ENCODE peak calls at places on chromosomes 2 and 18, in four cellular contexts. One of them, this sample, is unnamed.

GRCh38 chr2:218962859-218963492 is 3.5 kb downstream of the CDK5R2 start:
- DNase-seq in mesendoderm: peak; percentile 98
- DNase-seq in GM23248: peak; percentile 58
- DNase-seq in PC-9: no peak
- DNase-seq in this sample: peak; percentile 98

GRCh38 chr2:203662963-203663362 is 43.5 kb upstream of the CD28 start:
- DNase-seq in mesendoderm: no peak
- DNase-seq in GM23248: no peak
- DNase-seq in PC-9: no peak
- DNase-seq in this sample: no peak

GRCh38 chr18:13376841-13377351 is 158.3 kb downstream of the LDLRAD4 start:
- DNase-seq in mesendoderm: no peak
- DNase-seq in GM23248: no peak
- DNase-seq in PC-9: no peak
- DNase-seq in this sample: no peak

GRCh38 chr2:174312581-174313234 is 22.0 kb upstream of the SP9 start:
- DNase-seq in mesendoderm: peak; percentile 27
- DNase-seq in GM23248: no peak
- DNase-seq in PC-9: no peak
- DNase-seq in this sample: peak; percentile 16

GRCh38 chr2:63424329-63425078 is 163.8 kb downstream of the WDPCP start:
- DNase-seq in mesendoderm: peak; percentile 87
- DNase-seq in GM23248: peak; percentile 41
- DNase-seq in PC-9: peak; percentile 47
- DNase-seq in this sample: peak; percentile 34

GRCh38 chr2:43100883-43101662 is 125.3 kb downstream of the ZFP36L2 start:
- DNase-seq in mesendoderm: no peak
- DNase-seq in GM23248: peak; percentile 72
- DNase-seq in PC-9: no peak
- DNase-seq in this sample: peak; percentile 92

GRCh38 chr2:162840598-162841246 is 2.2 kb upstream of the KCNH7 start:
- DNase-seq in mesendoderm: peak; percentile 90
- DNase-seq in GM23248: peak; percentile 62
- DNase-seq in PC-9: no peak
- DNase-seq in this sample: peak; percentile 90

GRCh38 chr2:144159264-144159663 is 360.7 kb downstream of the ZEB2 start:
- DNase-seq in mesendoderm: no peak
- DNase-seq in GM23248: no peak
- DNase-seq in PC-9: no peak
- DNase-seq in this sample: no peak

GRCh38 chr2:74935883-74936483 is 22.5 kb upstream of the POLE4 start:
- DNase-seq in mesendoderm: no peak
- DNase-seq in GM23248: peak; percentile 15
- DNase-seq in PC-9: no peak
- DNase-seq in this sample: no peak

GRCh38 chr2:69204654-69205053 is 182.4 kb downstream of the GFPT1 start:
- DNase-seq in mesendoderm: no peak
- DNase-seq in GM23248: no peak
- DNase-seq in PC-9: no peak
- DNase-seq in this sample: no peak

GRCh38 chr2:144509548-144510205 is 10.2 kb downstream of the ZEB2 start:
- DNase-seq in mesendoderm: peak; percentile 55
- DNase-seq in GM23248: peak; percentile 50
- DNase-seq in PC-9: no peak
- DNase-seq in this sample: no peak

GRCh38 chr2:240567872-240568677 is at the start of gene RNPEPL1:
- DNase-seq in mesendoderm: no peak
- DNase-seq in GM23248: peak; percentile 71
- DNase-seq in PC-9: peak; percentile 53
- DNase-seq in this sample: peak; percentile 76

GRCh38 chr2:48600917-48601316 is 16.7 kb upstream of the GTF2A1L start:
- DNase-seq in mesendoderm: no peak
- DNase-seq in GM23248: peak; percentile 95
- DNase-seq in PC-9: no peak
- DNase-seq in this sample: no peak

GRCh38 chr2:158726906-158727592 is 68.1 kb upstream of the DAPL1 start:
- DNase-seq in mesendoderm: no peak
- DNase-seq in GM23248: no peak
- DNase-seq in PC-9: no peak
- DNase-seq in this sample: peak; percentile 30

GRCh38 chr2:215713393-215713792 is 277.5 kb upstream of the FN1 start:
- DNase-seq in mesendoderm: no peak
- DNase-seq in GM23248: peak; percentile 88
- DNase-seq in PC-9: no peak
- DNase-seq in this sample: no peak

GRCh38 chr2:179613701-179614100 is 247.7 kb downstream of the ZNF385B start:
- DNase-seq in mesendoderm: no peak
- DNase-seq in GM23248: peak; percentile 71
- DNase-seq in PC-9: no peak
- DNase-seq in this sample: no peak

GRCh38 chr2:231467016-231467545 is 2.8 kb upstream of the NCL start:
- DNase-seq in mesendoderm: no peak
- DNase-seq in GM23248: no peak
- DNase-seq in PC-9: no peak
- DNase-seq in this sample: no peak

GRCh38 chr2:236935656-236936445 is 149.8 kb upstream of the COPS8 start:
- DNase-seq in mesendoderm: no peak
- DNase-seq in GM23248: no peak
- DNase-seq in PC-9: no peak
- DNase-seq in this sample: no peak

GRCh38 chr18:8803063-8803795 is 97.9 kb downstream of the MTCL1 start:
- DNase-seq in mesendoderm: peak; percentile 60
- DNase-seq in GM23248: no peak
- DNase-seq in PC-9: no peak
- DNase-seq in this sample: no peak

GRCh38 chr2:18825856-18826255 is 236.5 kb upstream of the NT5C1B start:
- DNase-seq in mesendoderm: no peak
- DNase-seq in GM23248: no peak
- DNase-seq in PC-9: no peak
- DNase-seq in this sample: no peak

GRCh38 chr18:70559446-70559845 is 270.6 kb downstream of the SOCS6 start:
- DNase-seq in mesendoderm: no peak
- DNase-seq in GM23248: no peak
- DNase-seq in PC-9: no peak
- DNase-seq in this sample: no peak

GRCh38 chr2:96768083-96768561 is 7.4 kb downstream of the CNNM4 start:
- DNase-seq in mesendoderm: no peak
- DNase-seq in GM23248: no peak
- DNase-seq in PC-9: peak; percentile 90
- DNase-seq in this sample: no peak

GRCh38 chr18:2959341-2959740 is 53.6 kb downstream of the LPIN2 start:
- DNase-seq in mesendoderm: no peak
- DNase-seq in GM23248: no peak
- DNase-seq in PC-9: no peak
- DNase-seq in this sample: no peak

GRCh38 chr2:201806442-201806841 is at the start of gene CDK15:
- DNase-seq in mesendoderm: peak; percentile 16
- DNase-seq in GM23248: peak; percentile 65
- DNase-seq in PC-9: no peak
- DNase-seq in this sample: no peak

GRCh38 chr2:134722728-134723127 is 3.9 kb upstream of the TMEM163 start:
- DNase-seq in mesendoderm: peak; percentile 54
- DNase-seq in GM23248: no peak
- DNase-seq in PC-9: no peak
- DNase-seq in this sample: peak; percentile 31

GRCh38 chr2:20594048-20594750 is 56.7 kb downstream of the HS1BP3 start:
- DNase-seq in mesendoderm: no peak
- DNase-seq in GM23248: no peak
- DNase-seq in PC-9: no peak
- DNase-seq in this sample: no peak
- H3K27ac ChIP-seq in mesendoderm: no peak overlapping the region
- H3K27ac ChIP-seq in GM23248: peak overlapping the region; percentile 74
- H3K27ac ChIP-seq in PC-9: peak overlapping the region; percentile 96
- H3K27ac ChIP-seq in this sample: no peak overlapping the region

GRCh38 chr2:241673797-241674725 is 12.6 kb downstream of the DTYMK start:
- DNase-seq in mesendoderm: peak; percentile 65
- DNase-seq in GM23248: peak; percentile 31
- DNase-seq in PC-9: no peak
- DNase-seq in this sample: no peak
- H3K27ac ChIP-seq in mesendoderm: no peak overlapping the region
- H3K27ac ChIP-seq in GM23248: no peak overlapping the region
- H3K27ac ChIP-seq in PC-9: no peak overlapping the region
- H3K27ac ChIP-seq in this sample: no peak overlapping the region

DNA sequence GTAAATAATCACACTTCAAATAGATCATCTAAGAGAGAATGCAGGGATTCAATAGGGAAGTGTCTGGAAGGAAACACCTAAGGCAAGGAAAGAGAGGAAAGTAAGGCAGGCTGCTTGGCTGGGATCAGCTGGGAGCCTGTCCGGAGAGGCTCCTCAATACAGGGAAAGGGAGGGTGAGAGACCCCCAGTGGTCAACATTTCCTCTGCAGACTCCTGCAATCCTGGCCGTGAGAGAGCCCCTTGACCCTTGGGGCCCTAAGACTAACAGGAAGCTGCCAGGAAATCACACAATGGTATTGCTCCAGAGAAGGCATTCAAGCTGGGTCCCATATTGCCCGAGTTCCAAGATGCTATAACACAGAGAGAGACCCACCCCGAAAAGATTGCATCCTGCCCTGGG is 549.4 kb downstream of the NYAP2 start:
- DNase-seq in mesendoderm: peak; percentile 21
- DNase-seq in GM23248: no peak
- DNase-seq in PC-9: no peak
- DNase-seq in this sample: peak; percentile 27
- H3K27ac ChIP-seq in mesendoderm: no peak overlapping the region
- H3K27ac ChIP-seq in GM23248: no peak overlapping the region
- H3K27ac ChIP-seq in PC-9: no peak overlapping the region
- H3K27ac ChIP-seq in this sample: no peak overlapping the region

DNA sequence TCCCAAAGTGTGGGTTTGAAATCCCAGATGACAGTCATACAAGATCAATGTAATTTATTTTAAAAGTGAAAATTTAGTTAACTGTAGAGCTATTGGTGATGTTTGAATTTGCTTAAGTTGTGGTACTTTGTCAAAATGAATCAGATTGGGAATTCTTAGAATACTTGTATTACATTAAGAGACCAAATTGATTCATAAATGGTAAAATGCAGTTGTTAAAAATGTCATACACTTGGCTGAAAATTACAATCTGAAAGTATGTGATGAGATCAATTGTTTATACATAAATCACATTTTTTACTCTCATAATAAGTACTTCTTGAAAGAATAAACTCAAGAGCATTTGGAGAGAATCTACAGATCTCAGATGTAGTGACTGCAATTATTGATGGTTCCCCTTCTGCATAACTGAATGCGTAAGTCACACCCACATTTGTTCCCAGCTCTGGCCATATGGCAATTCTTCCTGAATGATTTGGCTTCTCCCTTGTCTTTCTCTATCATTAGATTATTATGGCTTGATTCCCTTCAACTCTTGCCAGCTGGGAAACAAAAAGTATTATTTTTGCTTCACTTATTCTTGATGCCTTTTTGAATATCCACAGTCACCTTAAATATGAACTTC is 558.5 kb downstream of the CPS1 start:
- DNase-seq in mesendoderm: no peak
- DNase-seq in GM23248: no peak
- DNase-seq in PC-9: no peak
- DNase-seq in this sample: no peak
- H3K27ac ChIP-seq in mesendoderm: no peak overlapping the region
- H3K27ac ChIP-seq in GM23248: no peak overlapping the region
- H3K27ac ChIP-seq in PC-9: no peak overlapping the region
- H3K27ac ChIP-seq in this sample: no peak overlapping the region